ENCODE peak calls at places on chromosomes 6 and 20, in four cellular contexts. B is upper lobe of left lung, W is AG04449, D is T follicular helper cell. R is an unnamed sample.

GRCh38 chr6:157867155-157867559 is 44.1 kb downstream of the SNX9 start:
- DNase-seq in B (no peak), D (no peak), W (no peak), R (no peak)

GRCh38 chr6:106609699-106610098 is 19.6 kb downstream of the RTN4IP1 start:
- DNase-seq in D (no peak), B (no peak), W (no peak), R (no peak)

GRCh38 chr6:128069180-128069579 is 168.3 kb upstream of the THEMIS start:
- DNase-seq in D (no peak), B (no peak), W (peak; percentile 59), R (no peak)

GRCh38 chr20:1890469-1891262 is 4.5 kb upstream of the SIRPA start:
- DNase-seq in D (no peak), B (no peak), W (no peak), R (no peak)

GRCh38 chr6:132730560-132730959 is 16.7 kb upstream of the VNN1 start:
- DNase-seq in B (no peak), W (no peak), D (no peak), R (no peak)

GRCh38 chr6:43455034-43455747 is at the start of gene DLK2:
- DNase-seq in D (peak; percentile 18), B (peak; percentile 88), W (no peak), R (peak; percentile 14)

GRCh38 chr6:37006793-37007339 is 1.4 kb downstream of the FGD2 start:
- DNase-seq in W (no peak), B (no peak), D (no peak), R (no peak)

GRCh38 chr20:1672728-1673127 is 15.1 kb upstream of the SIRPG start:
- DNase-seq in B (no peak), W (no peak), D (no peak), R (no peak)

GRCh38 chr20:41664584-41664983 is 46.4 kb upstream of the CHD6 start:
- DNase-seq in W (no peak), B (no peak), D (no peak), R (no peak)

GRCh38 chr6:82904860-82905259 is 160.8 kb downstream of the UBE3D start:
- DNase-seq in W (no peak), B (no peak), D (no peak), R (no peak)

GRCh38 chr6:163404825-163405265 is 9.7 kb upstream of the QKI start:
- DNase-seq in D (no peak), W (no peak), B (no peak), R (no peak)

GRCh38 chr6:26363882-26364825 is 844 bp upstream of the BTN3A2 start:
- DNase-seq in W (no peak), D (no peak), B (no peak), R (no peak)

GRCh38 chr6:127120109-127120786 is 1.8 kb downstream of the RSPO3 start:
- DNase-seq in W (no peak), D (no peak), B (peak; percentile 82), R (no peak)

GRCh38 chr6:13455604-13456003 is 31.8 kb downstream of the GFOD1 start:
- DNase-seq in B (no peak), D (no peak), W (no peak), R (no peak)

GRCh38 chr6:9875605-9876353 is 539.1 kb downstream of the TFAP2A start:
- DNase-seq in D (no peak), B (no peak), W (no peak), R (no peak)

GRCh38 chr20:46872315-46873211 is 22.1 kb upstream of the EYA2 start:
- DNase-seq in W (no peak), B (no peak), D (no peak), R (no peak)

GRCh38 chr20:13142143-13142542 is 78.9 kb upstream of the ISM1 start:
- DNase-seq in B (no peak), W (no peak), D (no peak), R (no peak)

GRCh38 chr6:85416049-85416448 is 33.8 kb upstream of the NT5E start:
- DNase-seq in B (no peak), W (no peak), D (no peak), R (no peak)

GRCh38 chr20:36017034-36017951 is 48.9 kb downstream of the CNBD2 start:
- DNase-seq in W (peak; percentile 29), B (peak; percentile 36), D (no peak), R (no peak)

GRCh38 chr20:51616060-51616459 is 73.5 kb upstream of the NFATC2 start:
- DNase-seq in D (no peak), B (no peak), W (no peak), R (no peak)

GRCh38 chr6:157981132-157981394 is 600 bp upstream of the SYNJ2 start:
- DNase-seq in D (no peak), B (no peak), W (no peak), R (no peak)

GRCh38 chr6:43286456-43286994 is 11.5 kb upstream of the SLC22A7 start:
- DNase-seq in B (no peak), D (no peak), W (no peak), R (no peak)

GRCh38 chr6:1324926-1325325 is 13.0 kb downstream of the FOXQ1 start:
- DNase-seq in B (no peak), D (no peak), W (no peak), R (no peak)

GRCh38 chr6:16286151-16286522 is 47.8 kb downstream of the GMPR start:
- DNase-seq in W (no peak), B (no peak), D (peak; percentile 3), R (no peak)

GRCh38 chr20:47058236-47058635 is 163.6 kb downstream of the EYA2 start:
- DNase-seq in W (no peak), B (no peak), D (no peak), R (no peak)

GRCh38 chr20:17615645-17616479 is 46.0 kb downstream of the DSTN start:
- DNase-seq in W (no peak), B (peak; percentile 75), D (no peak), R (no peak)

GRCh38 chr6:1787894-1788293 is 178.2 kb downstream of the FOXC1 start:
- DNase-seq in B (no peak), W (no peak), D (no peak), R (no peak)

GRCh38 chr20:10096790-10097189 is 62.0 kb downstream of the ANKEF1 start:
- DNase-seq in D (no peak), W (no peak), B (no peak), R (no peak)

GRCh38 chr6:40353197-40353966 is 233.8 kb downstream of the LRFN2 start:
- DNase-seq in D (no peak), B (no peak), W (no peak), R (no peak)

GRCh38 chr20:32577657-32578056 is 7.5 kb downstream of the NOL4L start:
- DNase-seq in D (no peak), B (no peak), W (no peak), R (no peak)

GRCh38 chr6:39929733-39930461 is 4.4 kb downstream of the MOCS1 start:
- DNase-seq in D (no peak), W (no peak), B (no peak), R (no peak)

GRCh38 chr20:43040427-43040826 is 149.3 kb downstream of the PTPRT start:
- DNase-seq in W (no peak), D (no peak), B (no peak), R (no peak)

GRCh38 chr6:1015819-1016218 is 296.1 kb upstream of the FOXQ1 start:
- DNase-seq in B (no peak), D (no peak), W (no peak), R (no peak)

GRCh38 chr20:18722381-18722780 is 91.2 kb upstream of the SCP2D1 start:
- DNase-seq in D (no peak), B (no peak), W (no peak), R (no peak)

GRCh38 chr20:54221383-54221782 is 13.5 kb downstream of the PFDN4 start:
- DNase-seq in B (no peak), W (no peak), D (peak; percentile 4), R (no peak)

GRCh38 chr6:18501313-18502013 is 114.3 kb downstream of the RNF144B start:
- DNase-seq in W (peak; percentile 92), D (no peak), B (peak; percentile 85), R (no peak)

GRCh38 chr20:21102252-21102609 is 3.9 kb downstream of the LINC00237 start:
- DNase-seq in D (no peak), B (no peak), W (no peak), R (no peak)

R was measured in effector memory CD4-positive, alpha-beta T cell.